ENCODE peak calls at places on chromosomes 7 and 10, in five cellular contexts. L is heart right ventricle, Y is OCI-LY7, A is Peyer's patch, M is adipocyte. R is an unnamed sample. For H3K4me1, the result is how much of the 10 kb centered on the place peaks cover.

GRCh38 chr7:116271980-116272886 is 61.9 kb downstream of the TES start:
- DNase-seq in L (no peak), A (no peak), M (peak), Y (no peak), R (no peak)

GRCh38 chr10:92156874-92157273 is 134.0 kb downstream of the CPEB3 start:
- DNase-seq in A (no peak), Y (no peak), M (no peak), L (no peak), R (no peak)

GRCh38 chr10:21285742-21286311 is 239.7 kb downstream of the SKIDA1 start:
- DNase-seq in A (no peak), Y (no peak), L (no peak), M (no peak), R (no peak)

GRCh38 chr10:89153086-89153485 is 54.0 kb downstream of the CH25H start:
- DNase-seq in L (no peak), A (no peak), M (no peak), Y (no peak), R (no peak)

GRCh38 chr7:69595415-69595814 is 2.9 kb upstream of the AUTS2 start:
- DNase-seq in L (no peak), A (no peak), Y (no peak), M (no peak), R (no peak)

GRCh38 chr7:11216276-11216675 is 242.6 kb downstream of the PHF14 start:
- DNase-seq in A (no peak), L (no peak), M (no peak), Y (no peak), R (no peak)

GRCh38 chr7:155284496-155285274 is 13.0 kb upstream of the INSIG1 start:
- DNase-seq in Y (no peak), M (no peak), L (no peak), A (no peak), R (peak)

GRCh38 chr7:140260338-140260737 is 83.6 kb upstream of the KDM7A start:
- DNase-seq in Y (no peak), M (no peak), L (no peak), A (no peak), R (no peak)

GRCh38 chr7:97006146-97006950 is 995 bp downstream of the DLX6 start:
- DNase-seq in Y (no peak), L (no peak), A (no peak), M (peak), R (no peak)

GRCh38 chr10:21534611-21535493 is 820 bp downstream of the MLLT10 start:
- DNase-seq in A (peak), M (peak), Y (peak), L (peak), R (peak)

GRCh38 chr10:79137404-79137803 is 68.6 kb downstream of the ZMIZ1 start:
- DNase-seq in A (no peak), L (no peak), M (no peak), Y (no peak), R (no peak)

GRCh38 chr10:14032406-14032998 is 298.2 kb downstream of the FRMD4A start:
- DNase-seq in A (no peak), M (no peak), Y (peak), L (peak), R (no peak)

GRCh38 chr10:132507467-132507955 is 30.1 kb upstream of the INPP5A start:
- DNase-seq in L (no peak), Y (no peak), M (no peak), A (no peak), R (no peak)

GRCh38 chr7:137987011-137987334 is 14.9 kb downstream of the CREB3L2 start:
- DNase-seq in M (peak), L (no peak), Y (no peak), A (no peak), R (no peak)

GRCh38 chr7:137989127-137989526 is 12.8 kb downstream of the CREB3L2 start:
- DNase-seq in A (no peak), M (no peak), Y (no peak), L (no peak), R (no peak)

GRCh38 chr7:137986252-137987010 is 15.5 kb downstream of the CREB3L2 start:
- DNase-seq in M (peak), L (no peak), A (peak), Y (peak), R (no peak)

GRCh38 chr7:137987968-137988367 is 13.9 kb downstream of the CREB3L2 start:
- DNase-seq in M (no peak), A (peak), L (no peak), Y (peak), R (no peak)

GRCh38 chr7:137987563-137987962 is 14.3 kb downstream of the CREB3L2 start:
- DNase-seq in Y (no peak), L (no peak), M (no peak), A (no peak), R (no peak)
- H3K4me1 ChIP-seq in Y (half or more), L (half or more), M (half or more), A (under half), R (half or more)

GRCh38 chr7:98284335-98285036 is 3.0 kb downstream of the BRI3 start:
- DNase-seq in Y (no peak), A (no peak), M (peak), L (peak), R (peak)
- H3K4me1 ChIP-seq in Y (under half), A (under half), M (half or more), L (half or more), R (half or more)

DNA sequence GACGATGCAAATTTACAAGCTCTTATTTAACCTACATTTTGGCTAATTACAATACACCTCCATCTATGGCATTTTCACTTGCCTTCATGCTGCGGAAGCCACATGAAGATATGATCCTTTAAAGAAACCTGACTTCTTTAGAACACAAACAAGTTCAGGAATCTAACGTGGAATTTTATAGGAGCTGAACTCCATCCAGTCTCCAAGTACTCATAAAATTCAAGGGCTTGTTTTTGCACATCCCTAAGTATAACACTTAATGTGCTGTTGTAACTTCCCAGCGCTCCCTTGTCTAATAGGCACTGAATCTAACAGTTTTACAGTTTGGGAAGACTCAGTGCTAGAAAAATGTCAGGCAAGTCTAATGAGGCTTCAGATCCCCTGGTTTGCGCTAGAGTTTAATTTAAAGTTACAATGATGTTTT is 664.5 kb downstream of the KCNMA1 start:
- DNase-seq in Y (no peak), A (no peak), M (no peak), L (no peak), R (no peak)
- H3K4me1 ChIP-seq in Y (under half), A (under half), M (under half), L (under half), R (under half)

GRCh38 chr7:123749537-123749857 is 694 bp upstream of the WASL start:
- DNase-seq in Y (peak), A (peak), L (peak), M (peak), R (no peak)
- H3K4me1 ChIP-seq in Y (under half), A (under half), L (half or more), M (under half), R (half or more)